ENCODE peak calls at places on chromosomes 2 and 18, in four cellular contexts. One of them, this sample, is unnamed.

GRCh38 chr2:126696644-126697520 is 40.9 kb downstream of the GYPC start:
- DNase-seq in B cell: no peak
- DNase-seq in glutamatergic neuron: no peak
- DNase-seq in activated CD4-positive, CD25-positive, alpha-beta regulatory T cell treated with anti-CD3 and anti-CD28 coated beads, Interleukin-2, amount 50 U/mL, for 72 hours: no peak
- DNase-seq in this sample: no peak

GRCh38 chr2:79025421-79025820 is at the start of gene REG3G:
- DNase-seq in B cell: no peak
- DNase-seq in glutamatergic neuron: no peak
- DNase-seq in activated CD4-positive, CD25-positive, alpha-beta regulatory T cell treated with anti-CD3 and anti-CD28 coated beads, Interleukin-2, amount 50 U/mL, for 72 hours: no peak
- DNase-seq in this sample: no peak

GRCh38 chr2:177334940-177335543 is 57.5 kb upstream of the AGPS start:
- DNase-seq in B cell: peak
- DNase-seq in glutamatergic neuron: no peak
- DNase-seq in activated CD4-positive, CD25-positive, alpha-beta regulatory T cell treated with anti-CD3 and anti-CD28 coated beads, Interleukin-2, amount 50 U/mL, for 72 hours: no peak
- DNase-seq in this sample: peak

GRCh38 chr18:310042-310441 is 42.2 kb upstream of the THOC1 start:
- DNase-seq in B cell: no peak
- DNase-seq in glutamatergic neuron: no peak
- DNase-seq in activated CD4-positive, CD25-positive, alpha-beta regulatory T cell treated with anti-CD3 and anti-CD28 coated beads, Interleukin-2, amount 50 U/mL, for 72 hours: no peak
- DNase-seq in this sample: no peak

GRCh38 chr2:226515344-226516055 is 284.1 kb downstream of the IRS1 start:
- DNase-seq in B cell: no peak
- DNase-seq in glutamatergic neuron: peak
- DNase-seq in activated CD4-positive, CD25-positive, alpha-beta regulatory T cell treated with anti-CD3 and anti-CD28 coated beads, Interleukin-2, amount 50 U/mL, for 72 hours: no peak
- DNase-seq in this sample: no peak

GRCh38 chr2:40317756-40318155 is 134.1 kb downstream of the SLC8A1 start:
- DNase-seq in B cell: no peak
- DNase-seq in glutamatergic neuron: no peak
- DNase-seq in activated CD4-positive, CD25-positive, alpha-beta regulatory T cell treated with anti-CD3 and anti-CD28 coated beads, Interleukin-2, amount 50 U/mL, for 72 hours: no peak
- DNase-seq in this sample: no peak

GRCh38 chr18:3451166-3451988 is 1.4 kb downstream of the TGIF1 start:
- DNase-seq in B cell: peak
- DNase-seq in glutamatergic neuron: peak
- DNase-seq in activated CD4-positive, CD25-positive, alpha-beta regulatory T cell treated with anti-CD3 and anti-CD28 coated beads, Interleukin-2, amount 50 U/mL, for 72 hours: peak
- DNase-seq in this sample: peak

GRCh38 chr2:216583157-216583556 is 50.1 kb upstream of the IGFBP2 start:
- DNase-seq in B cell: no peak
- DNase-seq in glutamatergic neuron: no peak
- DNase-seq in activated CD4-positive, CD25-positive, alpha-beta regulatory T cell treated with anti-CD3 and anti-CD28 coated beads, Interleukin-2, amount 50 U/mL, for 72 hours: no peak
- DNase-seq in this sample: no peak

GRCh38 chr2:21787931-21788330 is 664.2 kb downstream of the TDRD15 start:
- DNase-seq in B cell: no peak
- DNase-seq in glutamatergic neuron: no peak
- DNase-seq in activated CD4-positive, CD25-positive, alpha-beta regulatory T cell treated with anti-CD3 and anti-CD28 coated beads, Interleukin-2, amount 50 U/mL, for 72 hours: no peak
- DNase-seq in this sample: no peak

GRCh38 chr18:10078053-10078452 is 164.2 kb downstream of the VAPA start:
- DNase-seq in B cell: no peak
- DNase-seq in glutamatergic neuron: no peak
- DNase-seq in activated CD4-positive, CD25-positive, alpha-beta regulatory T cell treated with anti-CD3 and anti-CD28 coated beads, Interleukin-2, amount 50 U/mL, for 72 hours: no peak
- DNase-seq in this sample: no peak

GRCh38 chr2:207330912-207331311 is 165.2 kb upstream of the KLF7 start:
- DNase-seq in B cell: no peak
- DNase-seq in glutamatergic neuron: no peak
- DNase-seq in activated CD4-positive, CD25-positive, alpha-beta regulatory T cell treated with anti-CD3 and anti-CD28 coated beads, Interleukin-2, amount 50 U/mL, for 72 hours: peak
- DNase-seq in this sample: no peak

GRCh38 chr2:200703132-200703925 is 108.4 kb upstream of the BZW1 start:
- DNase-seq in B cell: no peak
- DNase-seq in glutamatergic neuron: no peak
- DNase-seq in activated CD4-positive, CD25-positive, alpha-beta regulatory T cell treated with anti-CD3 and anti-CD28 coated beads, Interleukin-2, amount 50 U/mL, for 72 hours: no peak
- DNase-seq in this sample: no peak

GRCh38 chr2:234839285-234839684 is 112.5 kb upstream of the SH3BP4 start:
- DNase-seq in B cell: no peak
- DNase-seq in glutamatergic neuron: no peak
- DNase-seq in activated CD4-positive, CD25-positive, alpha-beta regulatory T cell treated with anti-CD3 and anti-CD28 coated beads, Interleukin-2, amount 50 U/mL, for 72 hours: no peak
- DNase-seq in this sample: no peak

GRCh38 chr2:12507295-12507694 is 209.4 kb upstream of the TRIB2 start:
- DNase-seq in B cell: no peak
- DNase-seq in glutamatergic neuron: no peak
- DNase-seq in activated CD4-positive, CD25-positive, alpha-beta regulatory T cell treated with anti-CD3 and anti-CD28 coated beads, Interleukin-2, amount 50 U/mL, for 72 hours: peak
- DNase-seq in this sample: no peak

GRCh38 chr2:101961287-101962242 is 30.2 kb upstream of the IL1R2 start:
- DNase-seq in B cell: no peak
- DNase-seq in glutamatergic neuron: no peak
- DNase-seq in activated CD4-positive, CD25-positive, alpha-beta regulatory T cell treated with anti-CD3 and anti-CD28 coated beads, Interleukin-2, amount 50 U/mL, for 72 hours: no peak
- DNase-seq in this sample: no peak

GRCh38 chr2:161173541-161174194 is 13.4 kb downstream of the TANK start:
- DNase-seq in B cell: no peak
- DNase-seq in glutamatergic neuron: no peak
- DNase-seq in activated CD4-positive, CD25-positive, alpha-beta regulatory T cell treated with anti-CD3 and anti-CD28 coated beads, Interleukin-2, amount 50 U/mL, for 72 hours: no peak
- DNase-seq in this sample: no peak

GRCh38 chr2:101125374-101125773 is 25.8 kb downstream of the TBC1D8 start:
- DNase-seq in B cell: no peak
- DNase-seq in glutamatergic neuron: no peak
- DNase-seq in activated CD4-positive, CD25-positive, alpha-beta regulatory T cell treated with anti-CD3 and anti-CD28 coated beads, Interleukin-2, amount 50 U/mL, for 72 hours: no peak
- DNase-seq in this sample: no peak

GRCh38 chr2:191721331-191721730 is 43.4 kb downstream of the NABP1 start:
- DNase-seq in B cell: no peak
- DNase-seq in glutamatergic neuron: no peak
- DNase-seq in activated CD4-positive, CD25-positive, alpha-beta regulatory T cell treated with anti-CD3 and anti-CD28 coated beads, Interleukin-2, amount 50 U/mL, for 72 hours: no peak
- DNase-seq in this sample: no peak

GRCh38 chr2:6877402-6878305 is at the start of gene RSAD2:
- DNase-seq in B cell: no peak
- DNase-seq in glutamatergic neuron: no peak
- DNase-seq in activated CD4-positive, CD25-positive, alpha-beta regulatory T cell treated with anti-CD3 and anti-CD28 coated beads, Interleukin-2, amount 50 U/mL, for 72 hours: no peak
- DNase-seq in this sample: no peak

GRCh38 chr2:103402944-103403343 is 641.1 kb downstream of the TMEM182 start:
- DNase-seq in B cell: no peak
- DNase-seq in glutamatergic neuron: no peak
- DNase-seq in activated CD4-positive, CD25-positive, alpha-beta regulatory T cell treated with anti-CD3 and anti-CD28 coated beads, Interleukin-2, amount 50 U/mL, for 72 hours: no peak
- DNase-seq in this sample: no peak

GRCh38 chr2:84858123-84858522 is 22.8 kb downstream of the TRABD2A start:
- DNase-seq in B cell: no peak
- DNase-seq in glutamatergic neuron: no peak
- DNase-seq in activated CD4-positive, CD25-positive, alpha-beta regulatory T cell treated with anti-CD3 and anti-CD28 coated beads, Interleukin-2, amount 50 U/mL, for 72 hours: no peak
- DNase-seq in this sample: no peak

GRCh38 chr2:237733677-237734300 is 64.8 kb upstream of the RBM44 start:
- DNase-seq in B cell: no peak
- DNase-seq in glutamatergic neuron: no peak
- DNase-seq in activated CD4-positive, CD25-positive, alpha-beta regulatory T cell treated with anti-CD3 and anti-CD28 coated beads, Interleukin-2, amount 50 U/mL, for 72 hours: no peak
- DNase-seq in this sample: no peak

GRCh38 chr2:234098675-234099195 is 48.2 kb downstream of the SPP2 start:
- DNase-seq in B cell: no peak
- DNase-seq in glutamatergic neuron: no peak
- DNase-seq in activated CD4-positive, CD25-positive, alpha-beta regulatory T cell treated with anti-CD3 and anti-CD28 coated beads, Interleukin-2, amount 50 U/mL, for 72 hours: no peak
- DNase-seq in this sample: peak

GRCh38 chr2:172777431-172777830 is 41.8 kb downstream of the RAPGEF4 start:
- DNase-seq in B cell: no peak
- DNase-seq in glutamatergic neuron: no peak
- DNase-seq in activated CD4-positive, CD25-positive, alpha-beta regulatory T cell treated with anti-CD3 and anti-CD28 coated beads, Interleukin-2, amount 50 U/mL, for 72 hours: no peak
- DNase-seq in this sample: no peak

GRCh38 chr2:38947241-38948239 is 57.9 kb downstream of the ARHGEF33 start:
- DNase-seq in B cell: peak
- DNase-seq in glutamatergic neuron: peak
- DNase-seq in activated CD4-positive, CD25-positive, alpha-beta regulatory T cell treated with anti-CD3 and anti-CD28 coated beads, Interleukin-2, amount 50 U/mL, for 72 hours: peak
- DNase-seq in this sample: peak

GRCh38 chr2:130828461-130828860 is 8.3 kb upstream of the ARHGEF4 start:
- DNase-seq in B cell: no peak
- DNase-seq in glutamatergic neuron: no peak
- DNase-seq in activated CD4-positive, CD25-positive, alpha-beta regulatory T cell treated with anti-CD3 and anti-CD28 coated beads, Interleukin-2, amount 50 U/mL, for 72 hours: no peak
- DNase-seq in this sample: no peak

GRCh38 chr2:98935111-98935770 is 784 bp downstream of the CRACDL start:
- DNase-seq in B cell: no peak
- DNase-seq in glutamatergic neuron: no peak
- DNase-seq in activated CD4-positive, CD25-positive, alpha-beta regulatory T cell treated with anti-CD3 and anti-CD28 coated beads, Interleukin-2, amount 50 U/mL, for 72 hours: no peak
- DNase-seq in this sample: peak

GRCh38 chr18:27583021-27583420 is 397.9 kb upstream of the CHST9 start:
- DNase-seq in B cell: no peak
- DNase-seq in glutamatergic neuron: no peak
- DNase-seq in activated CD4-positive, CD25-positive, alpha-beta regulatory T cell treated with anti-CD3 and anti-CD28 coated beads, Interleukin-2, amount 50 U/mL, for 72 hours: no peak
- DNase-seq in this sample: no peak

GRCh38 chr18:79988925-79989361 is 580 bp upstream of the TXNL4A start:
- DNase-seq in B cell: no peak
- DNase-seq in glutamatergic neuron: no peak
- DNase-seq in activated CD4-positive, CD25-positive, alpha-beta regulatory T cell treated with anti-CD3 and anti-CD28 coated beads, Interleukin-2, amount 50 U/mL, for 72 hours: no peak
- DNase-seq in this sample: no peak

GRCh38 chr2:228986961-228987360 is 284.1 kb downstream of the PID1 start:
- DNase-seq in B cell: no peak
- DNase-seq in glutamatergic neuron: no peak
- DNase-seq in activated CD4-positive, CD25-positive, alpha-beta regulatory T cell treated with anti-CD3 and anti-CD28 coated beads, Interleukin-2, amount 50 U/mL, for 72 hours: no peak
- DNase-seq in this sample: no peak

GRCh38 chr2:41736105-41736567 is 311.7 kb upstream of the PKDCC start:
- DNase-seq in B cell: no peak
- DNase-seq in glutamatergic neuron: no peak
- DNase-seq in activated CD4-positive, CD25-positive, alpha-beta regulatory T cell treated with anti-CD3 and anti-CD28 coated beads, Interleukin-2, amount 50 U/mL, for 72 hours: no peak
- DNase-seq in this sample: no peak

GRCh38 chr2:31317387-31317786 is 83.4 kb downstream of the EHD3 start:
- DNase-seq in B cell: no peak
- DNase-seq in glutamatergic neuron: no peak
- DNase-seq in activated CD4-positive, CD25-positive, alpha-beta regulatory T cell treated with anti-CD3 and anti-CD28 coated beads, Interleukin-2, amount 50 U/mL, for 72 hours: no peak
- DNase-seq in this sample: no peak

GRCh38 chr2:108316194-108316880 is 27.6 kb downstream of the SULT1C2 start:
- DNase-seq in B cell: no peak
- DNase-seq in glutamatergic neuron: no peak
- DNase-seq in activated CD4-positive, CD25-positive, alpha-beta regulatory T cell treated with anti-CD3 and anti-CD28 coated beads, Interleukin-2, amount 50 U/mL, for 72 hours: no peak
- DNase-seq in this sample: peak

GRCh38 chr2:18924905-18925691 is 335.7 kb upstream of the NT5C1B start:
- DNase-seq in B cell: no peak
- DNase-seq in glutamatergic neuron: no peak
- DNase-seq in activated CD4-positive, CD25-positive, alpha-beta regulatory T cell treated with anti-CD3 and anti-CD28 coated beads, Interleukin-2, amount 50 U/mL, for 72 hours: no peak
- DNase-seq in this sample: no peak

GRCh38 chr2:86825020-86825727 is 34.5 kb upstream of the CD8A start:
- DNase-seq in B cell: no peak
- DNase-seq in glutamatergic neuron: no peak
- DNase-seq in activated CD4-positive, CD25-positive, alpha-beta regulatory T cell treated with anti-CD3 and anti-CD28 coated beads, Interleukin-2, amount 50 U/mL, for 72 hours: no peak
- DNase-seq in this sample: no peak

This sample was measured in retina.